ENCODE peak calls at places on chromosomes 6 and 20, in six cellular contexts. S is hippocampal formation; X is hypothalamus; T is activated CD4-positive, alpha-beta memory T cell treated with anti-CD3 and anti-CD28 coated beads, Interleukin-2, amount 10 ng/mL, durations not matched to agents 7 days and 5 days; H is naive thymus-derived CD8-positive, alpha-beta T cell; Q is effector memory CD8-positive, alpha-beta T cell. K is an unnamed sample.

GRCh38 chr6:157432231-157432630 is 51.2 kb downstream of the ZDHHC14 start:
- DNase-seq in S (no peak), X (no peak), T (no peak), H (no peak), Q (no peak), K (no peak)

GRCh38 chr6:112639436-112639835 is 292.3 kb downstream of the RFPL4B start:
- DNase-seq in S (no peak), X (no peak), T (no peak), H (no peak), Q (no peak), K (no peak)

GRCh38 chr20:63116412-63117106 is 99.4 kb downstream of the YTHDF1 start:
- DNase-seq in S (no peak), X (no peak), T (no peak), H (peak), Q (no peak), K (peak)

GRCh38 chr6:82906489-82906888 is 159.2 kb downstream of the UBE3D start:
- DNase-seq in S (no peak), X (no peak), T (no peak), H (no peak), Q (no peak), K (no peak)

GRCh38 chr6:87241304-87241703 is 81.1 kb upstream of the SMIM8 start:
- DNase-seq in S (no peak), X (no peak), T (no peak), H (no peak), Q (no peak), K (no peak)

GRCh38 chr6:159959976-159960384 is 8.9 kb upstream of the IGF2R start:
- DNase-seq in S (peak), X (no peak), T (no peak), H (no peak), Q (no peak), K (no peak)

GRCh38 chr6:41367700-41368099 is 32.3 kb downstream of the NCR2 start:
- DNase-seq in S (peak), X (peak), T (no peak), H (no peak), Q (no peak), K (no peak)

GRCh38 chr20:63889241-63890200 is 5.4 kb upstream of the DNAJC5 start:
- DNase-seq in S (no peak), X (no peak), T (no peak), H (no peak), Q (no peak), K (no peak)

GRCh38 chr6:53728570-53729194 is 63.1 kb upstream of the KLHL31 start:
- DNase-seq in S (peak), X (no peak), T (peak), H (no peak), Q (peak), K (peak)

GRCh38 chr20:835220-836045 is 1.9 kb downstream of the FAM110A start:
- DNase-seq in S (no peak), X (no peak), T (no peak), H (no peak), Q (no peak), K (no peak)

GRCh38 chr6:47292944-47293343 is 16.8 kb downstream of the TNFRSF21 start:
- DNase-seq in S (no peak), X (no peak), T (no peak), H (no peak), Q (no peak), K (no peak)

GRCh38 chr6:41275489-41275888 is 11.0 kb downstream of the TREM1 start:
- DNase-seq in S (no peak), X (no peak), T (no peak), H (no peak), Q (no peak), K (no peak)

GRCh38 chr20:22525069-22525820 is 59.1 kb downstream of the FOXA2 start:
- DNase-seq in S (no peak), X (no peak), T (no peak), H (no peak), Q (no peak), K (no peak)

GRCh38 chr6:30101939-30102700 is 10.8 kb downstream of the TRIM31 start:
- DNase-seq in S (peak), X (peak), T (peak), H (peak), Q (peak), K (peak)

GRCh38 chr6:104943781-104944180 is 13.1 kb upstream of the LIN28B start:
- DNase-seq in S (no peak), X (no peak), T (no peak), H (no peak), Q (no peak), K (no peak)

GRCh38 chr6:111792914-111793700 is 80.1 kb downstream of the FYN start:
- DNase-seq in S (no peak), X (no peak), T (no peak), H (no peak), Q (no peak), K (no peak)

GRCh38 chr6:28206527-28207243 is 18.4 kb upstream of the ZSCAN9 start:
- DNase-seq in S (no peak), X (no peak), T (no peak), H (no peak), Q (no peak), K (peak)

GRCh38 chr20:7650081-7650480 is 290.2 kb downstream of the HAO1 start:
- DNase-seq in S (no peak), X (no peak), T (no peak), H (no peak), Q (no peak), K (no peak)

GRCh38 chr6:62645274-62645673 is 359.2 kb upstream of the KHDRBS2 start:
- DNase-seq in S (no peak), X (no peak), T (no peak), H (no peak), Q (no peak), K (no peak)

GRCh38 chr20:43938932-43939761 is 24.5 kb downstream of the TOX2 start:
- DNase-seq in S (no peak), X (peak), T (no peak), H (no peak), Q (no peak), K (no peak)

GRCh38 chr6:89111933-89112332 is 5.9 kb downstream of the SRSF12 start:
- DNase-seq in S (no peak), X (no peak), T (no peak), H (no peak), Q (no peak), K (no peak)

GRCh38 chr6:123091091-123091895 is 95.3 kb downstream of the CLVS2 start:
- DNase-seq in S (no peak), X (no peak), T (no peak), H (no peak), Q (no peak), K (no peak)